ENCODE peak calls at places on chromosomes 12 and 14, in six cellular contexts. O is spleen; T is ACHN; Y is BJ; W is H1; M is stimulated activated CD8-positive, alpha-beta memory T cell treated with anti-CD3 and anti-CD28 coated beads, Interleukin-2, amount 100 ng/mL, for 1 hour. A is an unnamed sample.

GRCh38 chr14:90580381-90581335 is 183.8 kb downstream of the CALM1 start:
- DNase-seq in O (no peak), T (no peak), Y (no peak), W (no peak), M (no peak), A (no peak)

GRCh38 chr14:61107148-61107641 is 126.2 kb downstream of the SLC38A6 start:
- DNase-seq in O (no peak), T (no peak), Y (no peak), W (no peak), M (no peak), A (no peak)

GRCh38 chr14:34475163-34475562 is 13.1 kb upstream of the SPTSSA start:
- DNase-seq in O (no peak), T (no peak), Y (no peak), W (no peak), M (no peak), A (no peak)

GRCh38 chr12:53300187-53300586 is 692 bp downstream of the MYG1 start:
- DNase-seq in O (no peak), T (peak), Y (no peak), W (no peak), M (no peak), A (no peak)

GRCh38 chr12:119444462-119445044 is 110.0 kb downstream of the CCDC60 start:
- DNase-seq in O (no peak), T (peak), Y (no peak), W (peak), M (no peak), A (no peak)

GRCh38 chr14:21528381-21529348 is 2.5 kb upstream of the SALL2 start:
- DNase-seq in O (no peak), T (no peak), Y (no peak), W (no peak), M (no peak), A (peak)

GRCh38 chr14:50520947-50521815 is 11.2 kb downstream of the MAP4K5 start:
- DNase-seq in O (no peak), T (no peak), Y (peak), W (no peak), M (no peak), A (no peak)

GRCh38 chr12:104703372-104703771 is 246.6 kb downstream of the CHST11 start:
- DNase-seq in O (peak), T (no peak), Y (no peak), W (no peak), M (no peak), A (no peak)

GRCh38 chr12:79681008-79681590 is 9.7 kb downstream of the PAWR start:
- DNase-seq in O (no peak), T (peak), Y (no peak), W (no peak), M (no peak), A (no peak)

GRCh38 chr12:27516625-27517024 is 7.4 kb upstream of the PPFIBP1 start:
- DNase-seq in O (no peak), T (no peak), Y (no peak), W (no peak), M (no peak), A (no peak)

GRCh38 chr14:97603201-97603600 is 806.0 kb downstream of the VRK1 start:
- DNase-seq in O (no peak), T (no peak), Y (no peak), W (no peak), M (no peak), A (no peak)

GRCh38 chr14:21734457-21735074 is 60.9 kb upstream of the OR4E1 start:
- DNase-seq in O (no peak), T (peak), Y (no peak), W (no peak), M (no peak), A (no peak)

GRCh38 chr12:59583003-59583712 is 12.7 kb upstream of the SLC16A7 start:
- DNase-seq in O (no peak), T (no peak), Y (no peak), W (no peak), M (no peak), A (no peak)

GRCh38 chr12:26870491-26871419 is 37.8 kb upstream of the ITPR2 start:
- DNase-seq in O (no peak), T (no peak), Y (no peak), W (no peak), M (no peak), A (no peak)

GRCh38 chr12:111506260-111506659 is 92.9 kb downstream of the ATXN2 start:
- DNase-seq in O (no peak), T (no peak), Y (no peak), W (no peak), M (no peak), A (no peak)

GRCh38 chr12:28622416-28622815 is 432.2 kb downstream of the CCDC91 start:
- DNase-seq in O (no peak), T (no peak), Y (peak), W (no peak), M (no peak), A (no peak)

GRCh38 chr12:62724947-62725447 is 210.0 kb downstream of the PPM1H start:
- DNase-seq in O (no peak), T (peak), Y (peak), W (peak), M (no peak), A (no peak)

GRCh38 chr12:990308-990648 is 745 bp upstream of the ERC1 start:
- DNase-seq in O (peak), T (peak), Y (no peak), W (no peak), M (no peak), A (no peak)

GRCh38 chr12:1418144-1418543 is 176.2 kb downstream of the FBXL14 start:
- DNase-seq in O (no peak), T (no peak), Y (no peak), W (no peak), M (no peak), A (no peak)

GRCh38 chr12:130549361-130549760 is 166.7 kb downstream of the RIMBP2 start:
- DNase-seq in O (no peak), T (no peak), Y (no peak), W (no peak), M (no peak), A (no peak)

GRCh38 chr14:105290598-105291356 is 10.0 kb downstream of the BRF1 start:
- DNase-seq in O (no peak), T (no peak), Y (no peak), W (no peak), M (no peak), A (no peak)

GRCh38 chr12:6265038-6265405 is 45.5 kb upstream of the PLEKHG6 start:
- DNase-seq in O (no peak), T (no peak), Y (no peak), W (no peak), M (no peak), A (no peak)

GRCh38 chr14:103006106-103006505 is 51.2 kb downstream of the CDC42BPB start:
- DNase-seq in O (peak), T (no peak), Y (no peak), W (no peak), M (no peak), A (no peak)

GRCh38 chr14:24817638-24818053 is 183.7 kb upstream of the GZMB start:
- DNase-seq in O (no peak), T (no peak), Y (no peak), W (no peak), M (no peak), A (no peak)

GRCh38 chr12:123034865-123035264 is 54.4 kb downstream of the ARL6IP4 start:
- DNase-seq in O (no peak), T (peak), Y (no peak), W (no peak), M (no peak), A (no peak)